ENCODE peak calls at places on chromosomes 12 and 14, in seven cellular contexts. H is non-pigmented ciliary epithelial cell; X is left cardiac atrium; W is activated B cell treated with CpG ODN at 0.5 μM for 24 hours; R is AG09319; D is myocyte; T is stimulated activated CD4-positive, alpha-beta T cell treated with anti-CD3 and anti-CD28 coated beads, Interleukin-2, amount 100 ng/mL, for 48 hours. Q is an unnamed sample.

GRCh38 chr14:75911883-75912282 is 69.9 kb downstream of the TGFB3 start:
- DNase-seq in H (no peak), X (peak; percentile 35), W (no peak), R (no peak), D (peak; percentile 41), T (no peak), Q (no peak)

GRCh38 chr14:60304509-60304908 is 55.5 kb downstream of the PPM1A start:
- DNase-seq in H (no peak), X (no peak), W (no peak), R (no peak), D (no peak), T (no peak), Q (no peak)

GRCh38 chr12:68497702-68498101 is 113.0 kb upstream of the RAP1B start:
- DNase-seq in H (peak; percentile 87), X (no peak), W (no peak), R (no peak), D (peak; percentile 82), T (no peak), Q (no peak)

GRCh38 chr14:61397607-61398006 is 76.2 kb downstream of the PRKCH start:
- DNase-seq in H (no peak), X (no peak), W (no peak), R (no peak), D (no peak), T (no peak), Q (no peak)

GRCh38 chr14:90061849-90062794 is at the start of gene KCNK13:
- DNase-seq in H (no peak), X (peak; percentile 30), W (no peak), R (no peak), D (no peak), T (no peak), Q (no peak)

GRCh38 chr12:95326855-95327254 is 109.2 kb downstream of the VEZT start:
- DNase-seq in H (no peak), X (no peak), W (no peak), R (no peak), D (no peak), T (no peak), Q (no peak)

GRCh38 chr14:20274062-20274461 is 31.7 kb downstream of the TTC5 start:
- DNase-seq in H (no peak), X (no peak), W (no peak), R (no peak), D (no peak), T (no peak), Q (no peak)

GRCh38 chr12:49767333-49767732 is 26.0 kb downstream of the TMBIM6 start:
- DNase-seq in H (no peak), X (no peak), W (no peak), R (no peak), D (no peak), T (no peak), Q (no peak)

GRCh38 chr14:36823651-36824050 is 162.0 kb downstream of the PAX9 start:
- DNase-seq in H (no peak), X (no peak), W (no peak), R (no peak), D (no peak), T (no peak), Q (no peak)

GRCh38 chr12:116135209-116135930 is 142.1 kb downstream of the MED13L start:
- DNase-seq in H (no peak), X (no peak), W (no peak), R (no peak), D (peak; percentile 67), T (no peak), Q (no peak)

GRCh38 chr12:121508533-121508932 is 72.3 kb downstream of the KDM2B start:
- DNase-seq in H (no peak), X (no peak), W (no peak), R (no peak), D (no peak), T (no peak), Q (no peak)

GRCh38 chr14:50333010-50333409 is 20.9 kb downstream of the DMAC2L start:
- DNase-seq in H (no peak), X (peak; percentile 65), W (no peak), R (no peak), D (no peak), T (no peak), Q (no peak)

GRCh38 chr12:122855985-122856831 is 21.0 kb downstream of the HIP1R start:
- DNase-seq in H (no peak), X (no peak), W (no peak), R (no peak), D (no peak), T (no peak), Q (no peak)

GRCh38 chr14:96091149-96091693 is 52.1 kb downstream of the C14orf132 start:
- DNase-seq in H (no peak), X (no peak), W (no peak), R (no peak), D (peak; percentile 45), T (no peak), Q (no peak)

GRCh38 chr12:99558113-99558512 is 89.4 kb upstream of the GARIN6 start:
- DNase-seq in H (no peak), X (no peak), W (no peak), R (no peak), D (no peak), T (no peak), Q (no peak)

GRCh38 chr12:62285284-62285683 is 25.1 kb downstream of the USP15 start:
- DNase-seq in H (no peak), X (no peak), W (no peak), R (no peak), D (no peak), T (no peak), Q (no peak)

GRCh38 chr14:23396126-23396525 is 11.9 kb downstream of the MYH6 start:
- DNase-seq in H (no peak), X (no peak), W (no peak), R (no peak), D (no peak), T (no peak), Q (no peak)

GRCh38 chr12:23084236-23084995 is 459.4 kb downstream of the ETNK1 start:
- DNase-seq in H (peak; percentile 77), X (no peak), W (no peak), R (peak; percentile 53), D (peak; percentile 9), T (no peak), Q (no peak)

GRCh38 chr14:31297701-31298344 is 90.2 kb upstream of the HECTD1 start:
- DNase-seq in H (no peak), X (no peak), W (no peak), R (no peak), D (no peak), T (no peak), Q (no peak)

GRCh38 chr14:92513966-92514843 is 624 bp downstream of the RIN3 start:
- DNase-seq in H (no peak), X (no peak), W (no peak), R (no peak), D (no peak), T (peak; percentile 30), Q (no peak)

GRCh38 chr14:65387628-65388027 is 24.9 kb upstream of the FUT8 start:
- DNase-seq in H (no peak), X (no peak), W (no peak), R (no peak), D (no peak), T (no peak), Q (no peak)

GRCh38 chr14:66595394-66595793 is 87.4 kb downstream of the GPHN start:
- DNase-seq in H (no peak), X (no peak), W (no peak), R (no peak), D (no peak), T (no peak), Q (no peak)

GRCh38 chr12:42904683-42905418 is 315.3 kb upstream of the PRICKLE1 start:
- DNase-seq in H (no peak), X (no peak), W (no peak), R (no peak), D (peak; percentile 3), T (no peak), Q (no peak)

GRCh38 chr12:40569626-40570179 is 122.5 kb upstream of the CNTN1 start:
- DNase-seq in H (no peak), X (no peak), W (no peak), R (no peak), D (no peak), T (no peak), Q (no peak)

GRCh38 chr12:76032043-76032981 is 736 bp upstream of the PHLDA1 start:
- DNase-seq in H (no peak), X (peak; percentile 68), W (no peak), R (no peak), D (peak; percentile 78), T (peak; percentile 43), Q (no peak)

GRCh38 chr12:56683-57346 is 9.8 kb upstream of the IQSEC3 start:
- DNase-seq in H (no peak), X (no peak), W (no peak), R (no peak), D (no peak), T (no peak), Q (no peak)

GRCh38 chr12:78004451-78005093 is 173.9 kb downstream of the NAV3 start:
- DNase-seq in H (no peak), X (no peak), W (no peak), R (no peak), D (no peak), T (no peak), Q (no peak)

GRCh38 chr14:54366726-54367707 is 29.8 kb upstream of the CDKN3 start:
- DNase-seq in H (no peak), X (no peak), W (no peak), R (no peak), D (peak; percentile 70), T (no peak), Q (no peak)

GRCh38 chr12:13503094-13503835 is 306.7 kb downstream of the EMP1 start:
- DNase-seq in H (no peak), X (no peak), W (no peak), R (no peak), D (no peak), T (no peak), Q (no peak)

GRCh38 chr12:43210437-43211197 is 341.4 kb downstream of the ADAMTS20 start:
- DNase-seq in H (peak; percentile 48), X (no peak), W (no peak), R (no peak), D (peak; percentile 65), T (no peak), Q (no peak)

GRCh38 chr12:5003025-5003666 is 40.5 kb upstream of the KCNA5 start:
- DNase-seq in H (peak; percentile 13), X (peak; percentile 74), W (peak; percentile 36), R (no peak), D (peak; percentile 73), T (peak; percentile 37), Q (peak; percentile 5)

GRCh38 chr14:37869633-37870032 is 274.2 kb downstream of the TTC6 start:
- DNase-seq in H (no peak), X (no peak), W (no peak), R (no peak), D (no peak), T (no peak), Q (no peak)

GRCh38 chr12:48691826-48692473 is 9.9 kb upstream of the KANSL2 start:
- DNase-seq in H (no peak), X (no peak), W (no peak), R (no peak), D (no peak), T (no peak), Q (no peak)